ENCODE peak calls at places on chromosome 13, in nine cellular contexts. B is heart right ventricle, R is cardiac muscle cell, U is mammary epithelial cell, A is hepatocyte, H is dorsolateral prefrontal cortex, Y is fibroblast of mammary gland, S is choroid plexus epithelial cell, X is epithelial cell of esophagus. F is an unnamed sample.

GRCh38 chr13:75635621-75636338 is at the start of gene LMO7:
- DNase-seq in B (peak; percentile 37), R (peak; percentile 49), U (peak; percentile 27), A (peak; percentile 67), H (peak; percentile 5), Y (no peak), S (peak; percentile 60), X (peak; percentile 23), F (peak; percentile 84)

GRCh38 chr13:32659736-32660135 is 73.5 kb downstream of the PDS5B start:
- DNase-seq in B (no peak), R (no peak), U (no peak), A (no peak), H (no peak), Y (no peak), S (peak; percentile 47), X (no peak), F (no peak)

GRCh38 chr13:28822161-28822560 is 2.0 kb downstream of the MTUS2 start:
- DNase-seq in B (no peak), R (no peak), U (no peak), A (no peak), H (no peak), Y (no peak), S (no peak), X (no peak), F (no peak)

GRCh38 chr13:109427148-109427547 is 359.2 kb downstream of the IRS2 start:
- DNase-seq in B (no peak), R (no peak), U (peak; percentile 19), A (no peak), H (no peak), Y (peak; percentile 70), S (peak; percentile 73), X (no peak), F (no peak)

GRCh38 chr13:86585826-86586225 is 786.6 kb upstream of the SLITRK6 start:
- DNase-seq in B (peak; percentile 6), R (no peak), U (no peak), A (peak; percentile 74), H (no peak), Y (peak; percentile 87), S (peak; percentile 95), X (peak; percentile 38), F (no peak)

GRCh38 chr13:36913463-36913862 is 6.6 kb downstream of the SMAD9 start:
- DNase-seq in B (no peak), R (no peak), U (no peak), A (no peak), H (no peak), Y (no peak), S (no peak), X (no peak), F (no peak)

GRCh38 chr13:30581582-30581981 is 36.1 kb upstream of the USPL1 start:
- DNase-seq in B (no peak), R (peak; percentile 30), U (no peak), A (no peak), H (no peak), Y (peak; percentile 37), S (peak; percentile 65), X (peak; percentile 60), F (peak; percentile 35)

GRCh38 chr13:98476106-98476505 is 100.8 kb downstream of the STK24 start:
- DNase-seq in B (no peak), R (no peak), U (no peak), A (no peak), H (no peak), Y (no peak), S (no peak), X (no peak), F (no peak)

GRCh38 chr13:104281910-104282309 is 1215.7 kb upstream of the SLC10A2 start:
- DNase-seq in B (no peak), R (no peak), U (no peak), A (no peak), H (no peak), Y (no peak), S (no peak), X (no peak), F (no peak)

GRCh38 chr13:74114202-74114601 is 20.0 kb downstream of the KLF12 start:
- DNase-seq in B (no peak), R (no peak), U (peak; percentile 9), A (no peak), H (no peak), Y (peak; percentile 61), S (peak; percentile 57), X (peak; percentile 26), F (no peak)

GRCh38 chr13:46899801-46900200 is 2.9 kb upstream of the HTR2A start:
- DNase-seq in B (no peak), R (no peak), U (no peak), A (no peak), H (no peak), Y (no peak), S (no peak), X (no peak), F (no peak)

GRCh38 chr13:32669030-32669646 is 82.9 kb downstream of the PDS5B start:
- DNase-seq in B (no peak), R (peak; percentile 79), U (peak; percentile 12), A (peak; percentile 63), H (no peak), Y (peak; percentile 68), S (peak; percentile 81), X (peak; percentile 52), F (no peak)

GRCh38 chr13:35617420-35617819 is 140.9 kb upstream of the MAB21L1 start:
- DNase-seq in B (no peak), R (no peak), U (no peak), A (no peak), H (no peak), Y (no peak), S (no peak), X (no peak), F (no peak)

GRCh38 chr13:50025446-50025845 is 10.2 kb downstream of the KCNRG start:
- DNase-seq in B (no peak), R (no peak), U (no peak), A (no peak), H (no peak), Y (no peak), S (peak; percentile 22), X (no peak), F (no peak)

GRCh38 chr13:101473458-101473857 is 21.0 kb downstream of the ITGBL1 start:
- DNase-seq in B (no peak), R (no peak), U (peak; percentile 82), A (no peak), H (no peak), Y (peak; percentile 96), S (peak; percentile 93), X (peak; percentile 67), F (no peak)

GRCh38 chr13:97028441-97029299 is 34.4 kb upstream of the OXGR1 start:
- DNase-seq in B (peak; percentile 56), R (peak; percentile 50), U (peak; percentile 41), A (peak; percentile 74), H (peak; percentile 48), Y (peak; percentile 67), S (peak; percentile 68), X (peak; percentile 46), F (peak; percentile 81)

GRCh38 chr13:48976677-48977625 is 1.2 kb downstream of the FNDC3A start:
- DNase-seq in B (no peak), R (no peak), U (no peak), A (peak; percentile 90), H (peak; percentile 72), Y (peak; percentile 35), S (peak; percentile 31), X (no peak), F (peak; percentile 92)

GRCh38 chr13:104004572-104004971 is 938.4 kb upstream of the SLC10A2 start:
- DNase-seq in B (no peak), R (no peak), U (peak; percentile 52), A (no peak), H (no peak), Y (no peak), S (no peak), X (peak; percentile 74), F (no peak)

GRCh38 chr13:30763786-30764440 is 28.6 kb downstream of the ALOX5AP start:
- DNase-seq in B (no peak), R (no peak), U (no peak), A (no peak), H (no peak), Y (peak; percentile 34), S (peak; percentile 33), X (peak; percentile 18), F (no peak)

GRCh38 chr13:25137624-25137892 is 34.5 kb downstream of the AMER2 start:
- DNase-seq in B (no peak), R (no peak), U (no peak), A (no peak), H (no peak), Y (no peak), S (no peak), X (no peak), F (no peak)
- H3K4me3 ChIP-seq in B (no peak overlapping the region), R (no peak overlapping the region), U (no peak overlapping the region), A (no peak overlapping the region), H (peak overlapping the region; percentile 20), Y (no peak overlapping the region), S (no peak overlapping the region), X (no peak overlapping the region), F (no peak overlapping the region)

GRCh38 chr13:110957181-110957884 is 42.5 kb upstream of the ANKRD10 start:
- DNase-seq in B (no peak), R (no peak), U (peak; percentile 58), A (no peak), H (no peak), Y (peak; percentile 33), S (peak; percentile 37), X (no peak), F (no peak)
- TF ChIP-seq CTCF in B (no peak), R (peak; percentile 21), U (no peak), A (peak; percentile 15), H (no peak), Y (peak; percentile 10), S (peak; percentile 37), X (no peak), F (no peak)

DNA sequence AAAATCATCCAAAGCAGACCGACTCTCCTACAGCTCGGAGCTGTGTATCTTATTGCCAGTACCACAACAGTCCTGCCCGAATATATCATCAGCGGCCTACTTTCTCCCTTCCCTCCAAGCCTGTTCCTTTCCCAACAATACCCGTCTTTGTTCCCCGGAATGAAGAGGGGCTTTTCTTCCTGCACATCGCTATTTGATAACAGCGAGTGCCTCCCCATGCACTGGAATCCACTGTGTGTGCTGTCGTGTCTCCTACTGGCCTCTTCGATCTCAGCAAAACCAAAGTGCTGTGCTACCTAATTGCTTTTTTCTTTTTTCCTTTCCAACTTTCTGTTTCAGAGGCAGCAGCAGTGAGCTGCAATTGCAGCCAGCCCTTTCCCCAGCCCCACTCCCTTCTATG is 43.5 kb downstream of the EFNB2 start:
- DNase-seq in B (no peak), R (no peak), U (no peak), A (no peak), H (no peak), Y (no peak), S (no peak), X (no peak), F (no peak)
- H3K4me3 ChIP-seq in B (no peak overlapping the region), R (no peak overlapping the region), U (no peak overlapping the region), A (no peak overlapping the region), H (peak overlapping the region; percentile 23), Y (no peak overlapping the region), S (no peak overlapping the region), X (no peak overlapping the region), F (no peak overlapping the region)

GRCh38 chr13:42571895-42572294 is 2.1 kb upstream of the TNFSF11 start:
- DNase-seq in B (no peak), R (no peak), U (no peak), A (no peak), H (no peak), Y (no peak), S (no peak), X (no peak), F (no peak)
- TF ChIP-seq CTCF in B (no peak), R (no peak), U (no peak), A (no peak), H (no peak), Y (no peak), S (no peak), X (no peak), F (no peak)

F was measured in Caco-2.